ENCODE peak calls at places on chromosomes 16 and 17, in nine cellular contexts. One of them, this sample, is unnamed.

GRCh38 chr16:83728518-83728917 is 79.3 kb upstream of the HSBP1 start:
- DNase-seq in cardiac muscle cell: no peak
- DNase-seq in uterus: no peak
- DNase-seq in HEK293T: no peak
- DNase-seq in NCI-H748 treated with DMSO at 0.1 percent for 48 hours: peak
- DNase-seq in lung microvascular endothelial cell: no peak
- DNase-seq in neural crest cell: no peak
- DNase-seq in substantia nigra: no peak
- DNase-seq in SK-N-DZ: no peak
- DNase-seq in this sample: no peak

GRCh38 chr17:29138184-29138955 is 41.8 kb downstream of the MYO18A start:
- DNase-seq in lung microvascular endothelial cell: no peak
- DNase-seq in neural crest cell: no peak
- DNase-seq in NCI-H748 treated with DMSO at 0.1 percent for 48 hours: no peak
- DNase-seq in cardiac muscle cell: no peak
- DNase-seq in HEK293T: no peak
- DNase-seq in uterus: no peak
- DNase-seq in substantia nigra: no peak
- DNase-seq in SK-N-DZ: no peak
- DNase-seq in this sample: no peak

GRCh38 chr17:42142371-42142896 is 12.4 kb downstream of the RAB5C start:
- DNase-seq in SK-N-DZ: no peak
- DNase-seq in lung microvascular endothelial cell: no peak
- DNase-seq in uterus: no peak
- DNase-seq in NCI-H748 treated with DMSO at 0.1 percent for 48 hours: no peak
- DNase-seq in neural crest cell: no peak
- DNase-seq in substantia nigra: no peak
- DNase-seq in HEK293T: no peak
- DNase-seq in cardiac muscle cell: peak
- DNase-seq in this sample: no peak

GRCh38 chr16:71467810-71468209 is 5.8 kb upstream of the ZNF23 start:
- DNase-seq in cardiac muscle cell: peak
- DNase-seq in lung microvascular endothelial cell: peak
- DNase-seq in neural crest cell: peak
- DNase-seq in substantia nigra: no peak
- DNase-seq in NCI-H748 treated with DMSO at 0.1 percent for 48 hours: no peak
- DNase-seq in HEK293T: peak
- DNase-seq in SK-N-DZ: no peak
- DNase-seq in uterus: no peak
- DNase-seq in this sample: no peak

GRCh38 chr17:81251943-81252301 is 12.8 kb downstream of the NDUFAF8 start:
- DNase-seq in SK-N-DZ: peak
- DNase-seq in neural crest cell: no peak
- DNase-seq in cardiac muscle cell: peak
- DNase-seq in NCI-H748 treated with DMSO at 0.1 percent for 48 hours: peak
- DNase-seq in lung microvascular endothelial cell: no peak
- DNase-seq in uterus: no peak
- DNase-seq in substantia nigra: no peak
- DNase-seq in HEK293T: no peak
- DNase-seq in this sample: no peak

GRCh38 chr16:16881771-16882170 is 502.8 kb downstream of the NPIPA7 start:
- DNase-seq in neural crest cell: no peak
- DNase-seq in substantia nigra: no peak
- DNase-seq in lung microvascular endothelial cell: no peak
- DNase-seq in HEK293T: no peak
- DNase-seq in cardiac muscle cell: no peak
- DNase-seq in uterus: no peak
- DNase-seq in NCI-H748 treated with DMSO at 0.1 percent for 48 hours: no peak
- DNase-seq in SK-N-DZ: no peak
- DNase-seq in this sample: no peak

GRCh38 chr16:48971571-48972071 is 310.0 kb downstream of the CBLN1 start:
- DNase-seq in NCI-H748 treated with DMSO at 0.1 percent for 48 hours: no peak
- DNase-seq in uterus: peak
- DNase-seq in neural crest cell: no peak
- DNase-seq in substantia nigra: no peak
- DNase-seq in SK-N-DZ: no peak
- DNase-seq in cardiac muscle cell: no peak
- DNase-seq in HEK293T: no peak
- DNase-seq in lung microvascular endothelial cell: no peak
- DNase-seq in this sample: no peak

GRCh38 chr17:16100737-16101400 is 101.2 kb downstream of the TTC19 start:
- DNase-seq in uterus: no peak
- DNase-seq in lung microvascular endothelial cell: peak
- DNase-seq in HEK293T: no peak
- DNase-seq in NCI-H748 treated with DMSO at 0.1 percent for 48 hours: no peak
- DNase-seq in substantia nigra: no peak
- DNase-seq in neural crest cell: no peak
- DNase-seq in cardiac muscle cell: no peak
- DNase-seq in SK-N-DZ: no peak
- DNase-seq in this sample: no peak

GRCh38 chr16:30895592-30896202 is 717 bp upstream of the CTF1 start:
- DNase-seq in lung microvascular endothelial cell: no peak
- DNase-seq in HEK293T: no peak
- DNase-seq in NCI-H748 treated with DMSO at 0.1 percent for 48 hours: no peak
- DNase-seq in neural crest cell: no peak
- DNase-seq in cardiac muscle cell: no peak
- DNase-seq in substantia nigra: no peak
- DNase-seq in SK-N-DZ: no peak
- DNase-seq in uterus: no peak
- DNase-seq in this sample: no peak

GRCh38 chr17:43632231-43632630 is 29.5 kb downstream of the MEOX1 start:
- DNase-seq in SK-N-DZ: no peak
- DNase-seq in substantia nigra: no peak
- DNase-seq in cardiac muscle cell: no peak
- DNase-seq in uterus: no peak
- DNase-seq in neural crest cell: peak
- DNase-seq in HEK293T: no peak
- DNase-seq in lung microvascular endothelial cell: no peak
- DNase-seq in NCI-H748 treated with DMSO at 0.1 percent for 48 hours: no peak
- DNase-seq in this sample: no peak

GRCh38 chr16:9469512-9469911 is 378.1 kb downstream of the HAPSTR1 start:
- DNase-seq in NCI-H748 treated with DMSO at 0.1 percent for 48 hours: no peak
- DNase-seq in HEK293T: no peak
- DNase-seq in neural crest cell: no peak
- DNase-seq in lung microvascular endothelial cell: no peak
- DNase-seq in cardiac muscle cell: no peak
- DNase-seq in substantia nigra: no peak
- DNase-seq in uterus: no peak
- DNase-seq in SK-N-DZ: no peak
- DNase-seq in this sample: peak

GRCh38 chr17:77724876-77725615 is 233.5 kb upstream of the TNRC6C start:
- DNase-seq in cardiac muscle cell: no peak
- DNase-seq in neural crest cell: no peak
- DNase-seq in lung microvascular endothelial cell: no peak
- DNase-seq in SK-N-DZ: no peak
- DNase-seq in HEK293T: no peak
- DNase-seq in NCI-H748 treated with DMSO at 0.1 percent for 48 hours: no peak
- DNase-seq in substantia nigra: no peak
- DNase-seq in uterus: no peak
- DNase-seq in this sample: no peak

This sample was measured in epithelial cell of proximal tubule.